ENCODE peak calls at places on chromosomes 12 and 14, in six cellular contexts. W is sigmoid colon; L is thyroid gland; H is CD8-positive, alpha-beta T cell; Y is fibroblast of mammary gland; D is uterus. B is an unnamed sample.

GRCh38 chr12:127809236-127809635 is 457.7 kb upstream of the TMEM132C start:
- DNase-seq in W (no peak), L (peak), H (no peak), Y (peak), D (no peak), B (no peak)

GRCh38 chr12:65695077-65695865 is 129.0 kb upstream of the HMGA2 start:
- DNase-seq in W (no peak), L (peak), H (no peak), Y (peak), D (no peak), B (no peak)

GRCh38 chr14:22650046-22650739 is 6.0 kb upstream of the OR6J1 start:
- DNase-seq in W (no peak), L (no peak), H (no peak), Y (no peak), D (no peak), B (no peak)

GRCh38 chr12:121781751-121782615 is 11.5 kb downstream of the RHOF start:
- DNase-seq in W (no peak), L (peak), H (no peak), Y (peak), D (no peak), B (no peak)

GRCh38 chr14:36856095-36856878 is 194.6 kb downstream of the PAX9 start:
- DNase-seq in W (no peak), L (no peak), H (no peak), Y (no peak), D (no peak), B (no peak)

GRCh38 chr12:117622741-117623140 is 261.3 kb upstream of the NOS1 start:
- DNase-seq in W (no peak), L (no peak), H (no peak), Y (no peak), D (no peak), B (no peak)

GRCh38 chr12:8828514-8829127 is 6.2 kb downstream of the A2ML1 start:
- DNase-seq in W (no peak), L (no peak), H (no peak), Y (no peak), D (no peak), B (no peak)

GRCh38 chr14:37673439-37673838 is 78.0 kb downstream of the TTC6 start:
- DNase-seq in W (no peak), L (no peak), H (no peak), Y (no peak), D (no peak), B (no peak)

GRCh38 chr14:65432361-65432948 is 19.9 kb downstream of the FUT8 start:
- DNase-seq in W (no peak), L (no peak), H (no peak), Y (no peak), D (no peak), B (no peak)

GRCh38 chr12:86914716-86915115 is 658.5 kb upstream of the MGAT4C start:
- DNase-seq in W (no peak), L (no peak), H (no peak), Y (peak), D (no peak), B (peak)

GRCh38 chr12:116571089-116571488 is 11.9 kb downstream of the MAP1LC3B2 start:
- DNase-seq in W (no peak), L (no peak), H (no peak), Y (no peak), D (no peak), B (no peak)

GRCh38 chr14:62691613-62692489 is 353.4 kb downstream of the KCNH5 start:
- DNase-seq in W (no peak), L (no peak), H (no peak), Y (peak), D (peak), B (no peak)

GRCh38 chr14:54857830-54858269 is 44.8 kb downstream of the GCH1 start:
- DNase-seq in W (no peak), L (no peak), H (no peak), Y (peak), D (no peak), B (no peak)

GRCh38 chr14:52080817-52081755 is 12.2 kb upstream of the NID2 start:
- DNase-seq in W (no peak), L (peak), H (no peak), Y (peak), D (peak), B (no peak)

GRCh38 chr14:104882991-104883660 is 18.1 kb downstream of the CEP170B start:
- DNase-seq in W (no peak), L (no peak), H (no peak), Y (no peak), D (no peak), B (no peak)

GRCh38 chr12:53508534-53509199 is 1.4 kb upstream of the NPFF start:
- DNase-seq in W (peak), L (peak), H (peak), Y (peak), D (peak), B (peak)

GRCh38 chr12:119180380-119181040 is 1.8 kb downstream of the HSPB8 start:
- DNase-seq in W (peak), L (peak), H (no peak), Y (peak), D (peak), B (peak)

GRCh38 chr12:46983959-46984833 is 95.2 kb upstream of the PCED1B start:
- DNase-seq in W (no peak), L (no peak), H (peak), Y (peak), D (no peak), B (no peak)

GRCh38 chr12:90174198-90174510 is 465.5 kb upstream of the ATP2B1 start:
- DNase-seq in W (no peak), L (no peak), H (no peak), Y (peak), D (no peak), B (no peak)

GRCh38 chr14:79275367-79275655 is 936.0 kb downstream of the DIO2 start:
- DNase-seq in W (no peak), L (no peak), H (no peak), Y (no peak), D (no peak), B (no peak)

GRCh38 chr14:92848941-92849340 is 54.8 kb downstream of the GOLGA5 start:
- DNase-seq in W (no peak), L (no peak), H (no peak), Y (no peak), D (no peak), B (no peak)

GRCh38 chr12:34403706-34404376 is 381.5 kb downstream of the ALG10 start:
- DNase-seq in W (peak), L (peak), H (no peak), Y (no peak), D (peak), B (peak)

GRCh38 chr12:47549258-47549657 is 156.6 kb downstream of the RPAP3 start:
- DNase-seq in W (no peak), L (no peak), H (no peak), Y (peak), D (no peak), B (no peak)

GRCh38 chr14:75372260-75372659 is 55.6 kb upstream of the JDP2 start:
- DNase-seq in W (no peak), L (no peak), H (no peak), Y (no peak), D (no peak), B (no peak)

GRCh38 chr12:40819427-40820108 is 127.3 kb downstream of the CNTN1 start:
- DNase-seq in W (peak), L (no peak), H (no peak), Y (no peak), D (peak), B (no peak)

GRCh38 chr12:47964102-47964723 is 817 bp downstream of the TMEM106C start:
- DNase-seq in W (peak), L (peak), H (no peak), Y (no peak), D (no peak), B (no peak)

GRCh38 chr12:67457799-67458680 is 188.9 kb downstream of the CAND1 start:
- DNase-seq in W (no peak), L (no peak), H (no peak), Y (peak), D (no peak), B (no peak)

GRCh38 chr12:67541625-67541991 is 106.9 kb upstream of the DYRK2 start:
- DNase-seq in W (no peak), L (peak), H (no peak), Y (no peak), D (no peak), B (no peak)

GRCh38 chr12:66541446-66541845 is 137.4 kb downstream of the GRIP1 start:
- DNase-seq in W (no peak), L (no peak), H (no peak), Y (no peak), D (no peak), B (no peak)

GRCh38 chr12:104218935-104219334 is 3.4 kb downstream of the TXNRD1 start:
- DNase-seq in W (no peak), L (no peak), H (no peak), Y (peak), D (no peak), B (no peak)

GRCh38 chr12:104215638-104216297 is at the start of gene TXNRD1:
- DNase-seq in W (peak), L (peak), H (peak), Y (peak), D (peak), B (peak)

GRCh38 chr12:104219361-104219892 is 3.8 kb downstream of the TXNRD1 start:
- DNase-seq in W (no peak), L (no peak), H (no peak), Y (peak), D (no peak), B (no peak)

GRCh38 chr12:104213952-104214351 is 1.6 kb upstream of the TXNRD1 start:
- DNase-seq in W (no peak), L (no peak), H (no peak), Y (peak), D (no peak), B (no peak)

DNA sequence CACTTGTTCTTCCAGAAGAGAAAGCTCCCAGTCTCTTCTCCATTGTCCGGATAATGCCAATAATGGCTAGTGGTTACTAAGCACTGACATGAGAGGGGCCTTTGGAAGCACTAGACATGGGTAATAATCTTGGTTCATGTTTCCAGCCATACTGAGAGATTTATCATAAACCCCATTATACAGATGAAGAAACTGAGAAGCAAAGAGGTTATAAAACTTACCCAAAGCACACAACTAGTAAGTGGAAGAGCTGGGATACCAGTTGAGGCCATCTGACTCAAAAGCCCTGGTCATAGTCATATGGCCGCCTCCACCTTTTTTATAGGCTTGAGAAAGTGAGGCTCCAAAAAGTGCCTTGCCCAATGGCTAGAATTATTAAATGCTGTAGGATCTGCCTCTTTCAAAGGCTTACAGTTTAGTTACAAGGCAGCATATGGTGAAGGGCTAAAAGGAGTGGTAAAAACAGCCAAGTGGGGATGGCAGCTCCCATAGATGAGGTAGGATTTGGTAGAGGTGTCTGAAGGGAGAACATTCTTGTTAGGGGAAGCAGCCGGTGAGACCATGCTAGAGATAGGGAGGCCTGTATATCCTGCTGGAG is 981 bp downstream of the TXNRD1 start:
- DNase-seq in W (no peak), L (no peak), H (no peak), Y (no peak), D (no peak), B (no peak)
- H3K4me3 ChIP-seq in W (peak), L (peak), H (peak), Y (peak), D (peak), B (peak)

DNA sequence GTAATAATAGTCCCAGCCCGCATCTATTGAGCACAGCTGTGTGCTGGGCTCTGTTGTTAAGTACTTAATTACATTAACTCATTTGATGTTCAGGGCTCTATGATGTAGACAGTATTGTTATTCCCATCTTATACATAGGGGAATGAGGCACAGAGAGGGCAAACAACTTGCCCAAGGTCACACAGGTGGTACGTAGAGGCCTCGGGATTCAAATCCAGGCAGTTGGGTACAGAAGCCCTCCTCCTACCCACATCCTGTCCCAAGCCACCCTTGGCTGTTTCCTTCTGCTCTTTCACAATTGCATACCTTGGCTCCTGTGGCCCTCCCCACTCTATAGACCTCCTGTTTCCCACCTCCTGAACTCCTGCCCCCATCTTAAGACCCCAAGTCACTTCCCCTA is 10.0 kb upstream of the GPR68 start:
- DNase-seq in W (no peak), L (no peak), H (peak), Y (no peak), D (no peak), B (no peak)
- H3K4me3 ChIP-seq in W (no peak), L (no peak), H (peak), Y (no peak), D (no peak), B (no peak)

DNA sequence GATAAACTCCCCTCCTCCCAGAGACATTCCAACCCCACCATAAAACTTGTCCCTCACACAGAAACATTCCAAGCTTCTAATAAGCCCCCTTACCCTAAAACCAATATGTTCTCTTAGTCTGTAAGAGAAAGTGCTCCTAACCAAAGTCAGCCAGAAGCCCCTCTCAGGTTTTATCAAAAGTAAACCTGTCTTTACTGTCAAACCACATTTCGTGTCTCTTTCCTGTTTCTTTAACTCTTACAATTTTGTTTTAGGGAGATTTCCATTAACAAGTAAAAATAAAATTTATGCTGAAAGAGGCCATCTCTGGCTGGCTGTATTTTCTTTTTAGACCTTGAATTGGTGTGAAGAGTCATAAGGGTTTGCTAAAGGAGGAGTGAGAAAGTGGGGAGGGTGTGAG is 29.8 kb upstream of the CAPRIN2 start:
- DNase-seq in W (no peak), L (no peak), H (no peak), Y (no peak), D (no peak), B (no peak)
- H3K4me3 ChIP-seq in W (no peak), L (no peak), H (no peak), Y (no peak), D (no peak), B (no peak)

GRCh38 chr14:90318016-90318415 is 13.7 kb downstream of the NRDE2 start:
- DNase-seq in W (no peak), L (no peak), H (no peak), Y (no peak), D (no peak), B (no peak)

GRCh38 chr14:90319173-90319572 is 12.6 kb downstream of the NRDE2 start:
- DNase-seq in W (no peak), L (no peak), H (no peak), Y (peak), D (no peak), B (no peak)

GRCh38 chr14:90319634-90320541 is 11.9 kb downstream of the NRDE2 start:
- DNase-seq in W (no peak), L (no peak), H (no peak), Y (no peak), D (no peak), B (no peak)
- H3K4me3 ChIP-seq in W (no peak), L (no peak), H (no peak), Y (no peak), D (no peak), B (no peak)

DNA sequence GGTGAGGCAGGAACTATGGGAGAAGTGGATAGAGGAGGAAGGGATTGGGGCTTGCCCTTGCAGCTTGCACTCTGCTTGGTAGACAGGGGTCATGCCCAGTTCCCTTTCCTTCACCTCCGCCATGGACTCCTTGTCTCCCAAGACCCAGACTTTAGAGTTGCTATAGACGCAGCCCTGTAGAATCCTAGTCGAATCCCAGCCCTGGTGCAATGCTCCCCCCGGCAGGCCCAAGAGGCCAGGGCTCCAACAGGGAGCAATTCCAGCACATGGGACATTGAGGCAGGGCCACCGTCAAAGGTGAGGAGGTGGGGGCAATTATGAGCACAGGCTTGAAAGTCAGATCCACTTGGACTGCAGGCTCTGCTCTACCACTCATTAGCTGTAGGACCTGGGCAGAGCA is 29.5 kb upstream of the BCDIN3D start:
- DNase-seq in W (no peak), L (no peak), H (no peak), Y (no peak), D (no peak), B (no peak)
- H3K4me3 ChIP-seq in W (no peak), L (no peak), H (no peak), Y (no peak), D (no peak), B (no peak)

DNA sequence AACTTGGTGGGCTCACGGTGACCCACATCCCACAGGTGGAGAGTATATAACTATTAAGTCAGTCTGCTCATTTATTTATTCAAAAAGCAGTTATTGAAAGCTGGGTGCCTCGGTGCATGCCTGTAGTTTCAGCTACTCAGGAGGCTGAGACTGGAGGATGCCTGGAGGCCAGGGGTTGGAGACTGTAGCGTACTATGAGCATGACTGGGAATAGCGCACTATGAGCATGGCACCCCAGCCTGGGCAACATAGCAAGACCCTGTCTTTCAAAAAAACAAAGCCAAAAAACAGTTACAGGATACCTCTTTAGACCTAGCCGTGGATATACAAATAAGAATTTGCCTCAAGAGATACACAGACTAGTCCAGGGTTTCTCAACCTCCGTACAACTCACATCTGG is 139.8 kb downstream of the ZFP36L1 start:
- DNase-seq in W (no peak), L (no peak), H (no peak), Y (no peak), D (no peak), B (peak)
- H3K4me3 ChIP-seq in W (no peak), L (no peak), H (no peak), Y (no peak), D (no peak), B (no peak)

GRCh38 chr12:122893208-122894151 is 2.4 kb downstream of the VPS37B start:
- DNase-seq in W (no peak), L (peak), H (no peak), Y (no peak), D (no peak), B (no peak)
- H3K4me3 ChIP-seq in W (no peak), L (peak), H (peak), Y (peak), D (no peak), B (peak)

DNA sequence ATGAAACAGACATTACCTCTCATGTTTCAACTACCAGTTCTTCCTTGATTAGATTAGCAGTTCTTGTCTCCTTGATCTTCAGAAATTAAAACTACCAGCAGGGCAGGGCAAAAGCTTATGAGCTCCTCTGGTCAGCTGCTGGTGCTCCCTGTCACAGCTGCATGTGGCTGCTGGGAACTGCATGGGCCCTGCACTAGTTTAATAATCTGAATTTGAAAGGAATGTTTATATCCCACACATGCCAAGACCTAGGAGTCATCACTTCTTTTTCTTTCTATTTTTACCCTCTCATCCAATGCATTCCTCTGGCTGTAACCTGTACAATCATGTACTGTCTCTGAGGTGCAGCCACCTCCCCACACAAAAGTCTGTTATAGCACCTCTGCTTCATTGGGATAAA is 73.9 kb downstream of the ARMH4 start:
- DNase-seq in W (no peak), L (no peak), H (no peak), Y (peak), D (no peak), B (no peak)
- H3K4me3 ChIP-seq in W (no peak), L (no peak), H (no peak), Y (no peak), D (no peak), B (no peak)

GRCh38 chr12:112015938-112016337 is 2.7 kb downstream of the ERP29 start:
- DNase-seq in W (no peak), L (no peak), H (no peak), Y (no peak), D (no peak), B (no peak)
- H3K4me3 ChIP-seq in W (no peak), L (no peak), H (no peak), Y (no peak), D (no peak), B (no peak)

B was measured in tibial artery.